ENCODE peak calls at places on chromosomes 6 and 20, in five cellular contexts. One of them, this sample, is unnamed.

GRCh38 chr20:41136336-41136694 is 1.0 kb upstream of the PLCG1 start:
- DNase-seq in adrenal gland: no peak
- DNase-seq in psoas muscle: no peak
- DNase-seq in astrocyte of the cerebellum: no peak
- DNase-seq in ovary: no peak
- DNase-seq in this sample: no peak

GRCh38 chr6:137277971-137278602 is 58.9 kb upstream of the IFNGR1 start:
- DNase-seq in adrenal gland: no peak
- DNase-seq in psoas muscle: no peak
- DNase-seq in astrocyte of the cerebellum: peak; percentile 44
- DNase-seq in ovary: no peak
- DNase-seq in this sample: no peak

GRCh38 chr6:166019214-166019613 is 148.4 kb downstream of the TBXT start:
- DNase-seq in adrenal gland: no peak
- DNase-seq in psoas muscle: no peak
- DNase-seq in astrocyte of the cerebellum: no peak
- DNase-seq in ovary: no peak
- DNase-seq in this sample: no peak

GRCh38 chr6:10151144-10151915 is 263.5 kb downstream of the TFAP2A start:
- DNase-seq in adrenal gland: no peak
- DNase-seq in psoas muscle: no peak
- DNase-seq in astrocyte of the cerebellum: no peak
- DNase-seq in ovary: no peak
- DNase-seq in this sample: no peak

GRCh38 chr6:111837641-111838500 is 35.4 kb downstream of the FYN start:
- DNase-seq in adrenal gland: no peak
- DNase-seq in psoas muscle: no peak
- DNase-seq in astrocyte of the cerebellum: no peak
- DNase-seq in ovary: no peak
- DNase-seq in this sample: no peak

GRCh38 chr6:46688117-46688965 is 656 bp downstream of the TDRD6 start:
- DNase-seq in adrenal gland: no peak
- DNase-seq in psoas muscle: no peak
- DNase-seq in astrocyte of the cerebellum: no peak
- DNase-seq in ovary: no peak
- DNase-seq in this sample: no peak

GRCh38 chr20:31966991-31967655 is 828 bp upstream of the XKR7 start:
- DNase-seq in adrenal gland: no peak
- DNase-seq in psoas muscle: no peak
- DNase-seq in astrocyte of the cerebellum: no peak
- DNase-seq in ovary: no peak
- DNase-seq in this sample: no peak

GRCh38 chr20:58722877-58723627 is 30.5 kb downstream of the NPEPL1 start:
- DNase-seq in adrenal gland: no peak
- DNase-seq in psoas muscle: no peak
- DNase-seq in astrocyte of the cerebellum: no peak
- DNase-seq in ovary: no peak
- DNase-seq in this sample: no peak

GRCh38 chr6:133899556-133899955 is 10.6 kb downstream of the TCF21 start:
- DNase-seq in adrenal gland: no peak
- DNase-seq in psoas muscle: no peak
- DNase-seq in astrocyte of the cerebellum: no peak
- DNase-seq in ovary: no peak
- DNase-seq in this sample: no peak

GRCh38 chr6:1100269-1100668 is 211.6 kb upstream of the FOXQ1 start:
- DNase-seq in adrenal gland: no peak
- DNase-seq in psoas muscle: no peak
- DNase-seq in astrocyte of the cerebellum: no peak
- DNase-seq in ovary: no peak
- DNase-seq in this sample: no peak

GRCh38 chr20:32004963-32005362 is 5.3 kb upstream of the CCM2L start:
- DNase-seq in adrenal gland: no peak
- DNase-seq in psoas muscle: no peak
- DNase-seq in astrocyte of the cerebellum: no peak
- DNase-seq in ovary: no peak
- DNase-seq in this sample: peak; percentile 52

GRCh38 chr20:63106765-63107448 is 100.1 kb upstream of the BHLHE23 start:
- DNase-seq in adrenal gland: no peak
- DNase-seq in psoas muscle: no peak
- DNase-seq in astrocyte of the cerebellum: no peak
- DNase-seq in ovary: no peak
- DNase-seq in this sample: no peak

GRCh38 chr6:20433929-20434328 is 32.2 kb downstream of the E2F3 start:
- DNase-seq in adrenal gland: no peak
- DNase-seq in psoas muscle: no peak
- DNase-seq in astrocyte of the cerebellum: no peak
- DNase-seq in ovary: no peak
- DNase-seq in this sample: no peak

GRCh38 chr6:43934803-43935602 is 165.0 kb downstream of the VEGFA start:
- DNase-seq in adrenal gland: peak; percentile 0
- DNase-seq in psoas muscle: no peak
- DNase-seq in astrocyte of the cerebellum: no peak
- DNase-seq in ovary: no peak
- DNase-seq in this sample: no peak

GRCh38 chr20:17614176-17614811 is 44.4 kb downstream of the DSTN start:
- DNase-seq in adrenal gland: peak; percentile 60
- DNase-seq in psoas muscle: peak; percentile 86
- DNase-seq in astrocyte of the cerebellum: no peak
- DNase-seq in ovary: peak; percentile 84
- DNase-seq in this sample: no peak

GRCh38 chr6:166029506-166029905 is 138.1 kb downstream of the TBXT start:
- DNase-seq in adrenal gland: no peak
- DNase-seq in psoas muscle: no peak
- DNase-seq in astrocyte of the cerebellum: no peak
- DNase-seq in ovary: no peak
- DNase-seq in this sample: no peak

GRCh38 chr6:75524322-75524972 is 30.8 kb upstream of the FILIP1 start:
- DNase-seq in adrenal gland: no peak
- DNase-seq in psoas muscle: no peak
- DNase-seq in astrocyte of the cerebellum: peak; percentile 94
- DNase-seq in ovary: no peak
- DNase-seq in this sample: no peak

This sample was measured in NB4.